ENCODE peak calls at places on chromosomes 4 and X, in five cellular contexts. H, C, B, W and I are unnamed samples.

GRCh38 chr4:17316566-17316965 is 195.3 kb downstream of the QDPR start:
- DNase-seq in H (no peak), W (no peak), C (no peak), B (no peak), I (no peak)

GRCh38 chrX:134484039-134484438 is 24.1 kb downstream of the HPRT1 start:
- DNase-seq in B (peak), H (peak), W (no peak), C (no peak), I (peak)

GRCh38 chr4:113355550-113356371 is 306.3 kb downstream of the ANK2 start:
- DNase-seq in W (peak), B (no peak), C (no peak), H (peak), I (peak)

GRCh38 chrX:7983594-7983993 is 56.4 kb upstream of the PNPLA4 start:
- DNase-seq in C (no peak), W (no peak), B (no peak), H (no peak), I (no peak)

GRCh38 chr4:180674629-180675367 is 1568.4 kb upstream of the TENM3 start:
- DNase-seq in C (no peak), H (no peak), W (no peak), B (no peak), I (no peak)

GRCh38 chrX:29555465-29556091 is 659.8 kb upstream of the MAGEB2 start:
- DNase-seq in C (no peak), W (no peak), H (no peak), B (no peak), I (no peak)

GRCh38 chr4:83961575-83961974 is 425.7 kb downstream of the GPAT3 start:
- DNase-seq in C (no peak), B (no peak), H (no peak), W (no peak), I (no peak)

GRCh38 chrX:23765449-23765848 is 17.5 kb upstream of the SAT1 start:
- DNase-seq in H (no peak), W (no peak), B (peak), C (no peak), I (no peak)

GRCh38 chr4:74934016-74934821 is 1.3 kb downstream of the PARM1 start:
- DNase-seq in B (peak), C (peak), W (no peak), H (peak), I (no peak)